ENCODE peak calls at places on chromosomes 11 and 22, in five cellular contexts. One of them, this sample, is unnamed.

GRCh38 chr22:46064966-46065666 is 85.2 kb upstream of the PPARA start:
- DNase-seq in sigmoid colon: peak; percentile 69
- DNase-seq in endothelial cell of umbilical vein: no peak
- DNase-seq in body of pancreas: peak; percentile 77
- DNase-seq in lower lobe of right lung: no peak
- DNase-seq in this sample: no peak

GRCh38 chr11:46451759-46452158 is 60.2 kb upstream of the CHRM4 start:
- DNase-seq in lower lobe of right lung: no peak
- DNase-seq in body of pancreas: no peak
- DNase-seq in sigmoid colon: no peak
- DNase-seq in endothelial cell of umbilical vein: no peak
- DNase-seq in this sample: no peak

GRCh38 chr11:57213282-57214086 is 23.6 kb downstream of the APLNR start:
- DNase-seq in lower lobe of right lung: no peak
- DNase-seq in sigmoid colon: no peak
- DNase-seq in endothelial cell of umbilical vein: peak; percentile 87
- DNase-seq in body of pancreas: no peak
- DNase-seq in this sample: no peak

GRCh38 chr22:29780220-29780619 is 13.1 kb downstream of the UQCR10 start:
- DNase-seq in endothelial cell of umbilical vein: no peak
- DNase-seq in sigmoid colon: no peak
- DNase-seq in body of pancreas: no peak
- DNase-seq in lower lobe of right lung: no peak
- DNase-seq in this sample: no peak

GRCh38 chr11:108914981-108915380 is 250.1 kb downstream of the DDX10 start:
- DNase-seq in body of pancreas: no peak
- DNase-seq in endothelial cell of umbilical vein: no peak
- DNase-seq in lower lobe of right lung: no peak
- DNase-seq in sigmoid colon: no peak
- DNase-seq in this sample: no peak

GRCh38 chr22:26546282-26546681 is 34.0 kb upstream of the TFIP11 start:
- DNase-seq in body of pancreas: no peak
- DNase-seq in lower lobe of right lung: no peak
- DNase-seq in endothelial cell of umbilical vein: no peak
- DNase-seq in sigmoid colon: no peak
- DNase-seq in this sample: no peak

GRCh38 chr22:41140365-41140957 is 48.1 kb downstream of the EP300 start:
- DNase-seq in endothelial cell of umbilical vein: no peak
- DNase-seq in sigmoid colon: no peak
- DNase-seq in lower lobe of right lung: peak; percentile 50
- DNase-seq in body of pancreas: no peak
- DNase-seq in this sample: no peak

GRCh38 chr11:57567210-57567511 is 311 bp downstream of the UBE2L6 start:
- DNase-seq in endothelial cell of umbilical vein: peak; percentile 18
- DNase-seq in body of pancreas: no peak
- DNase-seq in lower lobe of right lung: no peak
- DNase-seq in sigmoid colon: peak; percentile 68
- DNase-seq in this sample: peak; percentile 7

DNA sequence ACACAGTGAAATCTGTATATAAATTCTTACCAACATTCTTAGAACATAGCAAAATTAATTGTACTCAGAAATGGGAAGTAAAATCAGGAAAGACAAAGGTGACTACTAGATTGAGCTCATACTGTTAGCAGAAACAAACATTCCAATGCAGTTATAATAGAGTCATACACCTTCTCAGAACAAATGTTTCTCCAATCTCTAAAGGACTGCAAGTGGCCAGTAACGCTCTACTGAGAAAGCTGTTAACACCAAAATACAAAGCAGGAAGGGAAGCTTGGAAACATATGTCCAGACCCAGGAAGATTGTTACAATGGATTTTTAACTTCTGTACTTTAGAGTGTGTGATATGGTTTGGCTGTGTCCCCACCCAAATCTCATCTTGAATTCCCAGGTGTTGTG is 341.5 kb downstream of the LARGE1 start:
- DNase-seq in endothelial cell of umbilical vein: no peak
- DNase-seq in lower lobe of right lung: no peak
- DNase-seq in body of pancreas: no peak
- DNase-seq in sigmoid colon: no peak
- DNase-seq in this sample: no peak
- H3K27ac ChIP-seq in endothelial cell of umbilical vein: no peak overlapping the region
- H3K27ac ChIP-seq in lower lobe of right lung: no peak overlapping the region
- H3K27ac ChIP-seq in body of pancreas: no peak overlapping the region
- H3K27ac ChIP-seq in sigmoid colon: no peak overlapping the region
- H3K27ac ChIP-seq in this sample: no peak overlapping the region

GRCh38 chr11:1239596-1240205 is 16.8 kb downstream of the MUC5B start:
- DNase-seq in sigmoid colon: no peak
- DNase-seq in endothelial cell of umbilical vein: no peak
- DNase-seq in body of pancreas: no peak
- DNase-seq in lower lobe of right lung: no peak
- DNase-seq in this sample: no peak
- H3K27me3 ChIP-seq in sigmoid colon: no peaks in the 10 kb centered on the region
- H3K27me3 ChIP-seq in endothelial cell of umbilical vein: no peaks in the 10 kb centered on the region
- H3K27me3 ChIP-seq in body of pancreas: no peaks in the 10 kb centered on the region
- H3K27me3 ChIP-seq in lower lobe of right lung: no peaks in the 10 kb centered on the region
- H3K27me3 ChIP-seq in this sample: no peaks in the 10 kb centered on the region

DNA sequence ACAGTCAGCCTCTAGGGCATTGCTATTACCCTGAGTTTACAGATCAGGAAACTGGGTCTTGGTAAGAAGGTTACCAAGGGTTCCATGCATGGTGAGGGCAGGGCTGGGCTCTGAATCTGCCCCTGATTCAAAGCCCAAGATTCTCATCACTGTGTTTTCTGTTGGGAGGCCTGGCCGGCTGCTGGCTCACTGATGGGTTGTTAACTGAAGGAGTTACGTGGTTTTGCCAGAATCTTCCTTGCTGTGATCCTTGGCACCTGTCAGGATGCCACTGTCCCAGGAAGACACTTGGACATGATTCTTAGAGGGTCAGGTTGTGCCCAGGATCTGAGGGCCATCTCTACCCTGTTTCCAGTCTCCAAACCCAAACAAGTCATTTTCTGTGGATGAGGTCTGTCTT is 61.5 kb downstream of the ADAMTS15 start:
- DNase-seq in lower lobe of right lung: no peak
- DNase-seq in sigmoid colon: no peak
- DNase-seq in endothelial cell of umbilical vein: no peak
- DNase-seq in body of pancreas: no peak
- DNase-seq in this sample: no peak
- TF ChIP-seq CTCF in lower lobe of right lung: no peak
- TF ChIP-seq CTCF in sigmoid colon: no peak
- TF ChIP-seq CTCF in endothelial cell of umbilical vein: no peak
- TF ChIP-seq CTCF in body of pancreas: no peak
- TF ChIP-seq CTCF in this sample: peak; percentile 23

GRCh38 chr11:86811637-86812321 is 11.4 kb downstream of the PRSS23 start:
- DNase-seq in endothelial cell of umbilical vein: peak; percentile 24
- DNase-seq in body of pancreas: peak; percentile 69
- DNase-seq in sigmoid colon: no peak
- DNase-seq in lower lobe of right lung: no peak
- DNase-seq in this sample: peak; percentile 84
- H3K27ac ChIP-seq in endothelial cell of umbilical vein: no peak overlapping the region
- H3K27ac ChIP-seq in body of pancreas: no peak overlapping the region
- H3K27ac ChIP-seq in sigmoid colon: peak overlapping the region; percentile 92
- H3K27ac ChIP-seq in lower lobe of right lung: no peak overlapping the region
- H3K27ac ChIP-seq in this sample: peak overlapping the region; percentile 33

DNA sequence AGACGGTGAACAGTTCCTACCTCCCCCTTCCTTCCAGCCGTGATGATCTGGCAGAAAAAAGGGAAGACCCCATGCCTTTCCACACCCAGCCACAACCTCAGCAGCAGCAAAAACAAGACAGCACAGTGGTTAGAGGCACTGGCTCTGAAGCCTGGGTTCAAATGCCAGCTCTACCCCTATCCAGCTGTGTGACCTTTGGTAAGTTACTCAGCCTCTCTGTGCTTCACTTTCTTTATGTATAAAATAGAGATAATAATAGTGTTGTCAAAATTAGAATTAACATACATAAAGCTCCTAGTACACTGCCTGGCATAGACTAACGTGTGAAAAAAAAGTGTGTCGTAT is 4.2 kb downstream of the NRXN2 start:
- DNase-seq in body of pancreas: no peak
- DNase-seq in sigmoid colon: no peak
- DNase-seq in lower lobe of right lung: no peak
- DNase-seq in endothelial cell of umbilical vein: no peak
- DNase-seq in this sample: no peak
- H3K27me3 ChIP-seq in body of pancreas: no peaks in the 10 kb centered on the region
- H3K27me3 ChIP-seq in sigmoid colon: peaks cover 21% of the 10 kb centered on the region
- H3K27me3 ChIP-seq in lower lobe of right lung: peaks cover 85% of the 10 kb centered on the region
- H3K27me3 ChIP-seq in endothelial cell of umbilical vein: peaks cover 45% of the 10 kb centered on the region
- H3K27me3 ChIP-seq in this sample: peaks cover 43% of the 10 kb centered on the region

This sample was measured in brain microvascular endothelial cell.